ENCODE peak calls at places on chromosomes 7 and 10, in nine cellular contexts. A, I, Z, T, B, U, Q, C and S are unnamed samples.

GRCh38 chr7:77827999-77828398 is 29.4 kb downstream of the PHTF2 start:
- DNase-seq in A (no peak), I (no peak), Z (no peak), T (no peak), B (no peak), U (no peak), Q (no peak), C (no peak), S (no peak)

GRCh38 chr10:36188054-36188453 is 546.0 kb upstream of the FZD8 start:
- DNase-seq in A (no peak), I (no peak), Z (no peak), T (no peak), B (no peak), U (peak), Q (no peak), C (no peak), S (no peak)

GRCh38 chr10:129364949-129365348 is 102.1 kb upstream of the MGMT start:
- DNase-seq in A (no peak), I (no peak), Z (no peak), T (no peak), B (no peak), U (no peak), Q (no peak), C (no peak), S (no peak)

GRCh38 chr7:107661081-107661864 is 645 bp downstream of the SLC26A4 start:
- DNase-seq in A (peak), I (peak), Z (no peak), T (peak), B (peak), U (peak), Q (peak), C (no peak), S (peak)

GRCh38 chr10:50396491-50397311 is 145.4 kb upstream of the ASAH2 start:
- DNase-seq in A (no peak), I (no peak), Z (no peak), T (no peak), B (no peak), U (no peak), Q (peak), C (no peak), S (no peak)

GRCh38 chr7:125926621-125927020 is 997.0 kb upstream of the POT1 start:
- DNase-seq in A (no peak), I (no peak), Z (no peak), T (no peak), B (no peak), U (no peak), Q (no peak), C (no peak), S (no peak)

GRCh38 chr10:116465541-116465940 is 37.9 kb downstream of the PNLIPRP3 start:
- DNase-seq in A (no peak), I (no peak), Z (no peak), T (no peak), B (no peak), U (no peak), Q (no peak), C (no peak), S (no peak)

GRCh38 chr10:85513450-85513849 is 853.1 kb downstream of the GRID1 start:
- DNase-seq in A (no peak), I (no peak), Z (no peak), T (no peak), B (no peak), U (no peak), Q (no peak), C (no peak), S (no peak)

GRCh38 chr10:71272122-71272771 is 46.8 kb upstream of the SLC29A3 start:
- DNase-seq in A (no peak), I (no peak), Z (no peak), T (no peak), B (no peak), U (no peak), Q (no peak), C (no peak), S (no peak)

GRCh38 chr7:44665531-44666213 is 59.2 kb downstream of the OGDH start:
- DNase-seq in A (no peak), I (no peak), Z (no peak), T (no peak), B (no peak), U (no peak), Q (no peak), C (peak), S (peak)

GRCh38 chr7:36928718-36929117 is 204.4 kb upstream of the AOAH start:
- DNase-seq in A (no peak), I (no peak), Z (no peak), T (no peak), B (no peak), U (no peak), Q (no peak), C (no peak), S (no peak)

GRCh38 chr10:75512534-75512933 is 81.1 kb downstream of the LRMDA start:
- DNase-seq in A (no peak), I (peak), Z (no peak), T (no peak), B (no peak), U (peak), Q (no peak), C (no peak), S (no peak)

GRCh38 chr7:131501930-131502685 is 54.3 kb downstream of the PODXL start:
- DNase-seq in A (no peak), I (no peak), Z (no peak), T (no peak), B (no peak), U (no peak), Q (no peak), C (no peak), S (no peak)

GRCh38 chr10:86963341-86963919 is 4.9 kb upstream of the ADIRF start:
- DNase-seq in A (no peak), I (no peak), Z (peak), T (peak), B (peak), U (no peak), Q (no peak), C (no peak), S (no peak)

GRCh38 chr7:47713595-47713994 is 131.7 kb upstream of the TNS3 start:
- DNase-seq in A (no peak), I (no peak), Z (no peak), T (no peak), B (no peak), U (no peak), Q (no peak), C (no peak), S (no peak)

GRCh38 chr7:16114633-16115032 is 306.7 kb downstream of the CRPPA start:
- DNase-seq in A (no peak), I (no peak), Z (no peak), T (no peak), B (no peak), U (no peak), Q (no peak), C (peak), S (peak)

GRCh38 chr7:157687158-157687557 is 350.4 kb downstream of the DNAJB6 start:
- DNase-seq in A (no peak), I (no peak), Z (no peak), T (no peak), B (peak), U (no peak), Q (no peak), C (no peak), S (no peak)

GRCh38 chr10:110167149-110167548 is 40.3 kb upstream of the MXI1 start:
- DNase-seq in A (no peak), I (no peak), Z (no peak), T (no peak), B (no peak), U (peak), Q (no peak), C (no peak), S (no peak)

GRCh38 chr7:77450613-77451012 is 34.5 kb upstream of the GSAP start:
- DNase-seq in A (no peak), I (no peak), Z (peak), T (no peak), B (no peak), U (no peak), Q (no peak), C (no peak), S (no peak)

GRCh38 chr7:14596421-14596820 is 306.1 kb downstream of the DGKB start:
- DNase-seq in A (no peak), I (no peak), Z (no peak), T (no peak), B (no peak), U (no peak), Q (no peak), C (no peak), S (no peak)

GRCh38 chr10:70267161-70267933 is 16.5 kb downstream of the NPFFR1 start:
- DNase-seq in A (no peak), I (no peak), Z (no peak), T (peak), B (no peak), U (peak), Q (no peak), C (peak), S (peak)

GRCh38 chr7:91916068-91916440 is 24.6 kb upstream of the AKAP9 start:
- DNase-seq in A (no peak), I (no peak), Z (no peak), T (no peak), B (no peak), U (no peak), Q (no peak), C (no peak), S (no peak)

GRCh38 chr10:69404786-69405185 is 11.9 kb downstream of the TACR2 start:
- DNase-seq in A (no peak), I (no peak), Z (no peak), T (no peak), B (no peak), U (no peak), Q (no peak), C (no peak), S (no peak)

GRCh38 chr10:18216482-18216881 is 76.3 kb downstream of the CACNB2 start:
- DNase-seq in A (peak), I (no peak), Z (peak), T (no peak), B (no peak), U (no peak), Q (no peak), C (no peak), S (no peak)

GRCh38 chr10:119190353-119190752 is 11.7 kb upstream of the PRDX3 start:
- DNase-seq in A (no peak), I (no peak), Z (no peak), T (no peak), B (no peak), U (no peak), Q (no peak), C (peak), S (peak)

GRCh38 chr7:11228515-11228914 is 254.8 kb downstream of the PHF14 start:
- DNase-seq in A (no peak), I (no peak), Z (peak), T (peak), B (no peak), U (no peak), Q (no peak), C (no peak), S (no peak)

GRCh38 chr7:133695976-133696531 is 431.1 kb upstream of the LRGUK start:
- DNase-seq in A (no peak), I (no peak), Z (no peak), T (no peak), B (no peak), U (no peak), Q (no peak), C (no peak), S (no peak)

GRCh38 chr10:84424731-84425165 is 96.4 kb downstream of the CCSER2 start:
- DNase-seq in A (peak), I (peak), Z (peak), T (peak), B (no peak), U (no peak), Q (peak), C (peak), S (peak)

GRCh38 chr10:117442521-117442920 is 67.3 kb upstream of the PDZD8 start:
- DNase-seq in A (no peak), I (peak), Z (no peak), T (no peak), B (no peak), U (peak), Q (no peak), C (no peak), S (no peak)

GRCh38 chr7:80967536-80968297 is 48.9 kb upstream of the SEMA3C start:
- DNase-seq in A (no peak), I (no peak), Z (no peak), T (no peak), B (no peak), U (no peak), Q (no peak), C (no peak), S (no peak)

GRCh38 chr7:18003286-18003685 is 24.4 kb downstream of the PRPS1L1 start:
- DNase-seq in A (no peak), I (no peak), Z (no peak), T (no peak), B (no peak), U (no peak), Q (no peak), C (no peak), S (no peak)

GRCh38 chr7:3862774-3863173 is 561.7 kb downstream of the SDK1 start:
- DNase-seq in A (no peak), I (no peak), Z (no peak), T (no peak), B (no peak), U (no peak), Q (no peak), C (no peak), S (no peak)

GRCh38 chr7:92915348-92915747 is 79.0 kb upstream of the CDK6 start:
- DNase-seq in A (no peak), I (no peak), Z (no peak), T (no peak), B (no peak), U (no peak), Q (no peak), C (no peak), S (no peak)

GRCh38 chr7:92913849-92914248 is 77.5 kb upstream of the CDK6 start:
- DNase-seq in A (no peak), I (no peak), Z (no peak), T (no peak), B (no peak), U (no peak), Q (no peak), C (no peak), S (no peak)

GRCh38 chr7:92914645-92915044 is 78.3 kb upstream of the CDK6 start:
- DNase-seq in A (no peak), I (no peak), Z (no peak), T (no peak), B (no peak), U (no peak), Q (no peak), C (no peak), S (no peak)

GRCh38 chr7:92910976-92911375 is 74.6 kb upstream of the CDK6 start:
- DNase-seq in A (no peak), I (no peak), Z (no peak), T (no peak), B (no peak), U (no peak), Q (no peak), C (no peak), S (no peak)

DNA sequence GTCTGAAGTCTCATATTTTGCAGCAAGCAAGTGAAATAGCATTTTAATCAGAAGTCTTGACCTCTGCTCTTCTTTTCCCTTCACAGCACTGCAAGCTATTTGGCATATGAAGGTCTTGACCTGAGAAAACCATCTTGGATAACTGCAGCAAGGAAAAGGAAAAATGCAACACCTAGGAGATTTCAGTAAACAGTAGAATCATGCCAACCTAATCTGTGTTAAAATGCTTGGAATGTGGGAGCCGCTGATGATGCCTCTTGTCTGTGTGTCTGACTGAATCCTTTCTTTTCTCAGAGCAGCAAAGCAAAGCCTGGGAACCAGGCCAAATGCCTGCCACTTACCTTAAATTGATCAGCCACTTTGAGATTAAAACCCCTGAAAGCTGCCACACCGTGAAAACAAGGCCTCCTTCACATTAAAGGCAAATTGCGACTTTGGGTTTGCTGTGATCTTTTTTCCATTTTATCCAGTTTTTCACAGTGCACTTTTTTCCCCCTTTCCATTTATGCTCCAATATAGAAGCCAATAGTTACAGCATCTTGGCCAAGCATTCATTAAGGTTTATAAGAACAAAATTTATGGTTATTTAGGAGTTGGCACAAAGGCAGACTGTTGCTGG is 80.5 kb upstream of the CDK6 start:
- DNase-seq in A (peak), I (no peak), Z (no peak), T (no peak), B (no peak), U (peak), Q (no peak), C (no peak), S (no peak)
- H3K27ac ChIP-seq in A (peak), I (no peak), Z (no peak), T (no peak), B (no peak), U (peak), Q (no peak), C (no peak), S (peak)

GRCh38 chr7:95470452-95470851 is 15.3 kb upstream of the ASB4 start:
- DNase-seq in A (no peak), I (no peak), Z (no peak), T (peak), B (no peak), U (no peak), Q (peak), C (no peak), S (no peak)
- H3K27ac ChIP-seq in A (no peak), I (no peak), Z (no peak), T (no peak), B (no peak), U (no peak), Q (no peak), C (no peak), S (peak)

GRCh38 chr10:651700-652099 is 37.8 kb downstream of the DIP2C start:
- DNase-seq in A (no peak), I (no peak), Z (no peak), T (no peak), B (no peak), U (no peak), Q (no peak), C (no peak), S (no peak)

GRCh38 chr10:652226-652625 is 37.2 kb downstream of the DIP2C start:
- DNase-seq in A (no peak), I (no peak), Z (no peak), T (no peak), B (no peak), U (peak), Q (no peak), C (no peak), S (no peak)

GRCh38 chr10:654647-654996 is 34.8 kb downstream of the DIP2C start:
- DNase-seq in A (no peak), I (no peak), Z (no peak), T (no peak), B (no peak), U (no peak), Q (no peak), C (no peak), S (no peak)

GRCh38 chr10:655184-655583 is 34.3 kb downstream of the DIP2C start:
- DNase-seq in A (no peak), I (no peak), Z (no peak), T (no peak), B (no peak), U (no peak), Q (no peak), C (no peak), S (no peak)

GRCh38 chr10:653991-654646 is 35.3 kb downstream of the DIP2C start:
- DNase-seq in A (no peak), I (no peak), Z (no peak), T (peak), B (no peak), U (no peak), Q (no peak), C (no peak), S (no peak)
- H3K27ac ChIP-seq in A (no peak), I (no peak), Z (peak), T (peak), B (no peak), U (no peak), Q (no peak), C (no peak), S (no peak)

DNA sequence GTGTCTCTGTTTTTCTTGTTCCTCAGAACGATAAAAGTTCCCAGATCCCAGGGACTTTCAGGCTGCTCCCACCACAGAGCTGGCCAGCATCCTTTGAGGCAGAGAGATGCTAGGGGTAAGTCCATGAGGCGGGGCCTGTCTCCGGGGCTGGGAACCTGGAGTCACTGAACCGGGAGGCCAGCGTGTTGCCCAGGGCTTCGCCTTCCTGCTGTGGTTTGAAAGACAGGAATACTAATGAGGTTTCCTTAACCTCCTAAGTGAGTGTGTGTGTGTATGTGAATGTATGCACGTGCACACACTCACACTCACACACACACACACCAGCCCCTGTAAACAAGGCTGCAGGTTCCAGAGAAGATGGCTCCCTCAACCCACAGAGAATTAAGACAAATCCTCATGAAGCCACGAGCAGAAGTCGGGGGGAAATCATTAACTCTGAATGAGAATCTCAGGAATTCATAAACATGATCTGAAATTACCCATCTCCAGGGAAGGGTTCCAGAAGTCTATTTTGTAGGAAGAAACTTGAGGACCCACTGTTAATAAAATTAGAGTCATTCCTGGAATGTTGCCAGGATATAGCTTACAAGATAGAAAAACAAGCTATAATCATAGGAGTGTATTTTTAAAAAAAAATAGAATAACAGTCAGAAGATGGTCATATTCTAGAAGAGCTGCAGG is 20.3 kb upstream of the PFKP start:
- DNase-seq in A (no peak), I (no peak), Z (no peak), T (no peak), B (no peak), U (no peak), Q (no peak), C (no peak), S (no peak)
- H3K27ac ChIP-seq in A (peak), I (no peak), Z (no peak), T (peak), B (no peak), U (no peak), Q (no peak), C (peak), S (no peak)

DNA sequence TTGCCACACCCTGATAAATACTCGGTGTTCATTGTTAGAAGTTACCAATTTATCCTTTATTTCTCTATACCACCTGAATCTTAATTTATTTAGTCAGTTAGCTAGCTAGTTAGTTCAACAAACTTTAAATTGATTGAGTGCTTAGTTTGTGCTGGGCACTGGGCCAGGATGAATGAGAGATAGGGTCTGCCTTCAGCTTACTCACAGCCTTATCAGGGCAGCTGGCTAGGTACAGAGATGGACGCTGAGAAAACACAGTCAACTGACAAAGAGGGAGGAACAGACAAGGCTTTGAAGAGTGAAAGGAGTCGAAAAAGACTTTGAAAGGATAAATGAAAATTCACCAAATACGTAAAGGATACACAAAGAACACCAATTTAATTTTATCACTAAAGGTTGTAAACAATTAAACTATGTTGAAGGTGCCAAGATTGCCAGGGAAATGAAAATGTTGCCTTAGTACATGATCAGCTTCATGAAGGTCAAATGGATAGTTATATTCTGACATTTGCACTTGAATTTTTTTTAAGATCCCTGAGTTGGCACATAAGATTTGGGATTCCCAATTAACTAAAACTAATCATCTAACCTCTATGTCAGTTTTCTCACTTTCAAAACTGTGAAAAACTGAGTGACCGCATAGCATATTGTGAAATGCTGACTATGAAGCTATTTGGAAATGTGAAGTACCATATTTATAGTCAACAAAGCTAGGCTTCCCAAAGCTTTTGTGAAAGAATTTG is 2.1 kb downstream of the CAV2 start:
- DNase-seq in A (peak), I (no peak), Z (no peak), T (no peak), B (no peak), U (no peak), Q (no peak), C (no peak), S (no peak)
- H3K27ac ChIP-seq in A (no peak), I (no peak), Z (no peak), T (peak), B (peak), U (no peak), Q (no peak), C (no peak), S (peak)

DNA sequence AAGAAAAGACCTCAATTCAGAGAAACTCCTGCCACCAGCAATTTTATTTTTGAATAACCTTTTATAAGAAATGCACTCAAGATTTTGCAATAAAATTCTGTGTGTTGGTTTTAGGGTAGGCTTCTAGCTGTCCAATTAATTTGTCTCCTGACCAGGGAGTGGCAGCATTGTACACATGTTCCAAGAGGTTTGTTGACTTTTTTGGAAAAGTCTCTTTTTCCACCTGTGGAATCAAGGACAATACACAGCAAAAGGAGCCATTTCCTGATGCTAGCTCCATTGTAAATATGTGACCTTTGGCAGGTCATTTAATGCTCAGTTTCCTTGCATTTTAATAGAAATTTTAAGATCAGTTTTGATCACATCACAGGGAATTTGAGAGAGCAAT is 1.8 kb downstream of the GIMAP5 start:
- DNase-seq in A (no peak), I (no peak), Z (no peak), T (no peak), B (no peak), U (no peak), Q (no peak), C (no peak), S (no peak)
- H3K27ac ChIP-seq in A (no peak), I (no peak), Z (no peak), T (peak), B (peak), U (no peak), Q (peak), C (no peak), S (no peak)